ENCODE peak calls at places on chromosomes 11 and 22, in eight cellular contexts. One of them, this sample, is unnamed.
A peak's percentile ranks its signal among the peaks of the same experiment; 100 is the strongest.

GRCh38 chr11:94401773-94402265 is 600 bp upstream of the GPR83 start:
- DNase-seq in upper lobe of left lung: no peak
- DNase-seq in right atrium auricular region: no peak
- DNase-seq in tibial nerve: no peak
- DNase-seq in esophagus muscularis mucosa: no peak
- DNase-seq in PC-3: no peak
- DNase-seq in OCI-LY7: no peak
- DNase-seq in Peyer's patch: no peak
- DNase-seq in this sample: no peak

GRCh38 chr11:1834132-1834610 is 619 bp upstream of the SYT8 start:
- DNase-seq in upper lobe of left lung: peak; percentile 92
- DNase-seq in right atrium auricular region: no peak
- DNase-seq in tibial nerve: no peak
- DNase-seq in esophagus muscularis mucosa: no peak
- DNase-seq in PC-3: peak; percentile 91
- DNase-seq in OCI-LY7: no peak
- DNase-seq in Peyer's patch: peak; percentile 95
- DNase-seq in this sample: no peak

GRCh38 chr22:34761111-34761510 is 304.8 kb upstream of the ISX start:
- DNase-seq in upper lobe of left lung: no peak
- DNase-seq in right atrium auricular region: no peak
- DNase-seq in tibial nerve: no peak
- DNase-seq in esophagus muscularis mucosa: no peak
- DNase-seq in PC-3: no peak
- DNase-seq in OCI-LY7: no peak
- DNase-seq in Peyer's patch: no peak
- DNase-seq in this sample: no peak

GRCh38 chr11:60899021-60899936 is 7.1 kb downstream of the PRPF19 start:
- DNase-seq in upper lobe of left lung: peak; percentile 55
- DNase-seq in right atrium auricular region: no peak
- DNase-seq in tibial nerve: peak; percentile 52
- DNase-seq in esophagus muscularis mucosa: no peak
- DNase-seq in PC-3: peak; percentile 89
- DNase-seq in OCI-LY7: peak; percentile 51
- DNase-seq in Peyer's patch: no peak
- DNase-seq in this sample: no peak

GRCh38 chr11:64120951-64121569 is 44.9 kb downstream of the MACROD1 start:
- DNase-seq in upper lobe of left lung: peak; percentile 45
- DNase-seq in right atrium auricular region: no peak
- DNase-seq in tibial nerve: no peak
- DNase-seq in esophagus muscularis mucosa: no peak
- DNase-seq in PC-3: no peak
- DNase-seq in OCI-LY7: no peak
- DNase-seq in Peyer's patch: no peak
- DNase-seq in this sample: no peak

GRCh38 chr22:44261164-44261860 is 51.4 kb downstream of the SHISAL1 start:
- DNase-seq in upper lobe of left lung: peak; percentile 4
- DNase-seq in right atrium auricular region: no peak
- DNase-seq in tibial nerve: no peak
- DNase-seq in esophagus muscularis mucosa: no peak
- DNase-seq in PC-3: no peak
- DNase-seq in OCI-LY7: no peak
- DNase-seq in Peyer's patch: no peak
- DNase-seq in this sample: no peak

GRCh38 chr11:118889796-118890195 is 6.1 kb downstream of the CXCR5 start:
- DNase-seq in upper lobe of left lung: peak; percentile 44
- DNase-seq in right atrium auricular region: peak; percentile 91
- DNase-seq in tibial nerve: no peak
- DNase-seq in esophagus muscularis mucosa: no peak
- DNase-seq in PC-3: no peak
- DNase-seq in OCI-LY7: no peak
- DNase-seq in Peyer's patch: no peak
- DNase-seq in this sample: peak; percentile 91

GRCh38 chr22:17272511-17272991 is 53.3 kb upstream of the ADA2 start:
- DNase-seq in upper lobe of left lung: no peak
- DNase-seq in right atrium auricular region: no peak
- DNase-seq in tibial nerve: no peak
- DNase-seq in esophagus muscularis mucosa: no peak
- DNase-seq in PC-3: no peak
- DNase-seq in OCI-LY7: no peak
- DNase-seq in Peyer's patch: no peak
- DNase-seq in this sample: no peak

GRCh38 chr11:67287355-67288197 is 1.5 kb upstream of the ANKRD13D start:
- DNase-seq in upper lobe of left lung: no peak
- DNase-seq in right atrium auricular region: no peak
- DNase-seq in tibial nerve: no peak
- DNase-seq in esophagus muscularis mucosa: no peak
- DNase-seq in PC-3: no peak
- DNase-seq in OCI-LY7: peak; percentile 22
- DNase-seq in Peyer's patch: no peak
- DNase-seq in this sample: no peak

GRCh38 chr11:67284811-67285540 is 4.1 kb upstream of the ANKRD13D start:
- DNase-seq in upper lobe of left lung: no peak
- DNase-seq in right atrium auricular region: no peak
- DNase-seq in tibial nerve: no peak
- DNase-seq in esophagus muscularis mucosa: no peak
- DNase-seq in PC-3: no peak
- DNase-seq in OCI-LY7: no peak
- DNase-seq in Peyer's patch: no peak
- DNase-seq in this sample: no peak

GRCh38 chr11:67286621-67287333 is 2.3 kb upstream of the ANKRD13D start:
- DNase-seq in upper lobe of left lung: peak; percentile 73
- DNase-seq in right atrium auricular region: no peak
- DNase-seq in tibial nerve: no peak
- DNase-seq in esophagus muscularis mucosa: no peak
- DNase-seq in PC-3: no peak
- DNase-seq in OCI-LY7: peak; percentile 26
- DNase-seq in Peyer's patch: no peak
- DNase-seq in this sample: no peak

GRCh38 chr11:67283490-67283963 is 5.6 kb upstream of the ANKRD13D start:
- DNase-seq in upper lobe of left lung: no peak
- DNase-seq in right atrium auricular region: no peak
- DNase-seq in tibial nerve: no peak
- DNase-seq in esophagus muscularis mucosa: no peak
- DNase-seq in PC-3: no peak
- DNase-seq in OCI-LY7: no peak
- DNase-seq in Peyer's patch: no peak
- DNase-seq in this sample: no peak

DNA sequence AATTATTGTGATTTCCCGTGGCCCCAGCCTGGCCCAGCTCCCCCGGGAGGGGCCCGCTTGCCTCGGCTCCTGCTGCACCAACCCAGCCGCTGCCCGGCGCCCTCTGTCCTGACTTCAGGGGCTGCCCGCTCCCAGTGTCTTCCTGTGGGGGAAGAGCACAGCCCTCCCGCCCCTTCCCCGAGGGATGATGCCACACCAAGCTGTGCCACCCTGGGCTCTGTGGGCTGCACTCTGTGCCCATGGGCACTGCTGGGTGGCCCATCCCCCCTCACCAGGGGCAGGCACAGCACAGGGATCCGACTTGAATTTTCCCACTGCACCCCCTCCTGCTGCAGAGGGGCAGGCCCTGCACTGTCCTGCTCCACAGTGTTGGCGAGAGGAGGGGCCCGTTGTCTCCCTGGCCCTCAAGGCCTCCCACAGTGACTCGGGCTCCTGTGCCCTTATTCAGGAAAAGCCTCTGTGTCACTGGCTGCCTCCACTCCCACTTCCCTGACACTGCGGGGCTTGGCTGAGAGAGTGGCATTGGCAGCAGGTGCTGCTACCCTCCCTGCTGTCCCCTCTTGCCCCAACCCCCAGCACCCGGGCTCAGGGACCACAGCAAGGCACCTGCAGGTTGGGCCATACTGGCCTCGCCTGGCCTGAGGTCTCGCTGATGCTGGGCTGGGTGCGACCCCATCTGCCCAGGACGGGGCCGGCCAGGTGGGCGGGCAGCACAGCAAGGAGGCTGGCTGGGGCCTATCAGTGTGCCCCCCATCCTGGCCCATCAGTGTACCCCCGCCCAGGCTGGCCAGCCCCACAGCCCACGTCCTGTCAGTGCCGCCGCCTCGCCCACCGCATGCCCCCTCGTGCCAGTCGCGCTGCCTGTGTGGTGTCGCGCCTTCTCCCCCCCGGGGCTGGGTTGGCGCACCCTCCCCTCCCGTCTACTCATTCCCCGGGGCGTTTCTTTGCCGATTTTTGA is 3.3 kb upstream of the ANKRD13D start:
- DNase-seq in upper lobe of left lung: no peak
- DNase-seq in right atrium auricular region: no peak
- DNase-seq in tibial nerve: no peak
- DNase-seq in esophagus muscularis mucosa: no peak
- DNase-seq in PC-3: no peak
- DNase-seq in OCI-LY7: no peak
- DNase-seq in Peyer's patch: no peak
- DNase-seq in this sample: no peak
- H3K27ac ChIP-seq in upper lobe of left lung: peak overlapping the region; percentile 95
- H3K27ac ChIP-seq in right atrium auricular region: peak overlapping the region; percentile 92
- H3K27ac ChIP-seq in tibial nerve: no peak overlapping the region
- H3K27ac ChIP-seq in esophagus muscularis mucosa: peak overlapping the region; percentile 92
- H3K27ac ChIP-seq in PC-3: no peak overlapping the region
- H3K27ac ChIP-seq in OCI-LY7: peak overlapping the region; percentile 94
- H3K27ac ChIP-seq in Peyer's patch: peak overlapping the region; percentile 94
- H3K27ac ChIP-seq in this sample: peak overlapping the region; percentile 93

GRCh38 chr11:73194593-73194992 is 23.5 kb upstream of the P2RY2 start:
- DNase-seq in upper lobe of left lung: no peak
- DNase-seq in right atrium auricular region: no peak
- DNase-seq in tibial nerve: no peak
- DNase-seq in esophagus muscularis mucosa: no peak
- DNase-seq in PC-3: peak; percentile 96
- DNase-seq in OCI-LY7: no peak
- DNase-seq in Peyer's patch: peak; percentile 91
- DNase-seq in this sample: no peak

GRCh38 chr11:73197348-73197747 is 20.7 kb upstream of the P2RY2 start:
- DNase-seq in upper lobe of left lung: no peak
- DNase-seq in right atrium auricular region: no peak
- DNase-seq in tibial nerve: no peak
- DNase-seq in esophagus muscularis mucosa: no peak
- DNase-seq in PC-3: peak; percentile 53
- DNase-seq in OCI-LY7: no peak
- DNase-seq in Peyer's patch: peak; percentile 80
- DNase-seq in this sample: no peak

GRCh38 chr11:73194034-73194507 is 24.0 kb upstream of the P2RY2 start:
- DNase-seq in upper lobe of left lung: no peak
- DNase-seq in right atrium auricular region: no peak
- DNase-seq in tibial nerve: no peak
- DNase-seq in esophagus muscularis mucosa: no peak
- DNase-seq in PC-3: no peak
- DNase-seq in OCI-LY7: no peak
- DNase-seq in Peyer's patch: peak; percentile 37
- DNase-seq in this sample: no peak

GRCh38 chr11:73196576-73196975 is 21.5 kb upstream of the P2RY2 start:
- DNase-seq in upper lobe of left lung: no peak
- DNase-seq in right atrium auricular region: no peak
- DNase-seq in tibial nerve: no peak
- DNase-seq in esophagus muscularis mucosa: no peak
- DNase-seq in PC-3: no peak
- DNase-seq in OCI-LY7: no peak
- DNase-seq in Peyer's patch: peak; percentile 13
- DNase-seq in this sample: no peak

DNA sequence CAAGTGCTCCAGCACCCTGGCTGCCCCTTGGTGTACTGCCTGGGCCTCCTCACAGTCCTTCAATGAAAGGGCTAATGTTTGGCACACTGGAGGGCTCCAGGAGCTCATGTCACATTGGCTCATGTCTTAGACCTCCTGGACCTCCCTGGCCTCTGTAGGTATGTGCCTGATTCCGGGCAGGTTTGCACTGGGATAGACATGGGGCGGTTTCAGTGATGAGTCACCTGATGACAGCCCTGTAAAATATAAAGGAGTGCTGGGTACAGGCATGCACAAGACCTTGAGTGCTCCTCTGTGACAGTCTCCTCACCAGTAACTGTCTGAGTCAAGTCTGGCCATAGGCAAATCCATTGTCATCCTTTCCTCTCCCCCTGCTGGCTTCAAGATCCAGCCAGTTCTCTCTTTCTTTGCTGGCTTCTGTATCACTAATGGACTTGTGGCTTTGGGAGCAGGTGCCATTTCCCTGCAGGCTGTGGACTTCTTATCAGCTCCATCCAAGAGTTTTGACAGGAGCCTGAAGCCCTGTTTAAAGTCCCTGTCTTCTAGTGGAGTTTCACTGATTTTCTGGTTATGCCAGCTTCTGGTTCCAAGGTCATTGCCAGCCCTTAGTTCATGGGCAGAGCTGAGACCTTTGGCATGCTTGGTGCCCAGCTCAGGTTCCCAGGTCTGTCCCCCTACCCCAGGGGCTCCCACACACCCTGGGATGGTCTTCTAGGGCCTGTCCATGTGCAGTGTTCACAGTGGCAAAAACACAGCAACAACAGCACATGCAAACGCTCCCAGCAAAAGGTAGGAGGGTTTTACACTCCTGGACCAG is 22.7 kb upstream of the P2RY2 start:
- DNase-seq in upper lobe of left lung: no peak
- DNase-seq in right atrium auricular region: no peak
- DNase-seq in tibial nerve: no peak
- DNase-seq in esophagus muscularis mucosa: no peak
- DNase-seq in PC-3: peak; percentile 99
- DNase-seq in OCI-LY7: no peak
- DNase-seq in Peyer's patch: peak; percentile 72
- DNase-seq in this sample: no peak
- TF ChIP-seq CTCF in upper lobe of left lung: no peak
- TF ChIP-seq CTCF in right atrium auricular region: no peak
- TF ChIP-seq CTCF in tibial nerve: no peak
- TF ChIP-seq CTCF in esophagus muscularis mucosa: no peak
- TF ChIP-seq CTCF in PC-3: peak; percentile 56
- TF ChIP-seq CTCF in OCI-LY7: no peak
- TF ChIP-seq CTCF in Peyer's patch: peak; percentile 32
- TF ChIP-seq CTCF in this sample: no peak

GRCh38 chr11:125372088-125372487 is 124.0 kb downstream of the FEZ1 start:
- DNase-seq in upper lobe of left lung: no peak
- DNase-seq in right atrium auricular region: no peak
- DNase-seq in tibial nerve: no peak
- DNase-seq in esophagus muscularis mucosa: no peak
- DNase-seq in PC-3: no peak
- DNase-seq in OCI-LY7: no peak
- DNase-seq in Peyer's patch: peak; percentile 33
- DNase-seq in this sample: no peak
- H3K27ac ChIP-seq in upper lobe of left lung: no peak overlapping the region
- H3K27ac ChIP-seq in right atrium auricular region: peak overlapping the region; percentile 94
- H3K27ac ChIP-seq in tibial nerve: no peak overlapping the region
- H3K27ac ChIP-seq in esophagus muscularis mucosa: no peak overlapping the region
- H3K27ac ChIP-seq in PC-3: no peak overlapping the region
- H3K27ac ChIP-seq in OCI-LY7: no peak overlapping the region
- H3K27ac ChIP-seq in Peyer's patch: no peak overlapping the region
- H3K27ac ChIP-seq in this sample: no peak overlapping the region

GRCh38 chr22:38834991-38835390 is 8.8 kb downstream of the NPTXR start:
- DNase-seq in upper lobe of left lung: no peak
- DNase-seq in right atrium auricular region: no peak
- DNase-seq in tibial nerve: no peak
- DNase-seq in esophagus muscularis mucosa: no peak
- DNase-seq in PC-3: no peak
- DNase-seq in OCI-LY7: no peak
- DNase-seq in Peyer's patch: no peak
- DNase-seq in this sample: no peak

GRCh38 chr22:38832005-38832978 is 11.5 kb downstream of the NPTXR start:
- DNase-seq in upper lobe of left lung: no peak
- DNase-seq in right atrium auricular region: no peak
- DNase-seq in tibial nerve: no peak
- DNase-seq in esophagus muscularis mucosa: no peak
- DNase-seq in PC-3: no peak
- DNase-seq in OCI-LY7: no peak
- DNase-seq in Peyer's patch: peak; percentile 37
- DNase-seq in this sample: no peak

GRCh38 chr22:38833061-38833460 is 10.8 kb downstream of the NPTXR start:
- DNase-seq in upper lobe of left lung: no peak
- DNase-seq in right atrium auricular region: no peak
- DNase-seq in tibial nerve: no peak
- DNase-seq in esophagus muscularis mucosa: no peak
- DNase-seq in PC-3: no peak
- DNase-seq in OCI-LY7: no peak
- DNase-seq in Peyer's patch: no peak
- DNase-seq in this sample: no peak

GRCh38 chr22:38835888-38836301 is 7.9 kb downstream of the NPTXR start:
- DNase-seq in upper lobe of left lung: no peak
- DNase-seq in right atrium auricular region: no peak
- DNase-seq in tibial nerve: no peak
- DNase-seq in esophagus muscularis mucosa: no peak
- DNase-seq in PC-3: peak; percentile 65
- DNase-seq in OCI-LY7: no peak
- DNase-seq in Peyer's patch: no peak
- DNase-seq in this sample: no peak

DNA sequence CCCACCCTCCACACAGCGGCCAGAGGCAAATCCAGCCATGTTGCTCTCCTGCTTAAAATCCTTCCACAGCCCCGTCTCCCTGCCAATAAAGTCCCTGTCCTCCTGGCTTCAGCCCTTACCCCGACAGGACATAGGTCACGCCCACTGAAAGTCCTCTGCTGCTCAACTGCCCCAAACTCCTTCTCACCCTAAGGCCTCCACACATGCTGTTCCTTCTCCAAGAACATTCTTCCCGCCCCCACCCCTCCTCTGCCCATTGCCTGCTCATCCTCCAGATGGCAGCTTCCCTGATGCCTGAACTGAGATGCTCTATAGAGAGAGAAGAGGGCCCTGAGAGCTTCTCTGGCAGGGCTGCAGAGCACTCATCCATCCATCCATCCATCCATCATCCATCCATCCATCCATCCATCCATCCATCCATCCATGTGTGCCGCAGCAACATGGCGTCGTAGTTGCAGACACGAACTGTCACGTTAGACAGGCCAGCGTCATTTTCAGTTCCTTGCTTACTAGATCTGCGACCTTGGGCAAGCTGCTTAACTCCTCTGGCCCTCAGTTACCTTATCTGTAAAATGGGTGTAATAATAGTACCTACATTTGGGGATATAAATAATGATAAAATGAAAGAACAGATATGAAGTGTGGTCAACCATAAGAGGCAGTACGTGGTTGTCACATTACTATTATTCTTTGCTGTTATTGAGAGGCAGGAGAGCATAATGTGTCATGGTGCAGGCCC is 9.4 kb downstream of the NPTXR start:
- DNase-seq in upper lobe of left lung: no peak
- DNase-seq in right atrium auricular region: no peak
- DNase-seq in tibial nerve: no peak
- DNase-seq in esophagus muscularis mucosa: no peak
- DNase-seq in PC-3: no peak
- DNase-seq in OCI-LY7: no peak
- DNase-seq in Peyer's patch: peak; percentile 14
- DNase-seq in this sample: no peak
- TF ChIP-seq CTCF in upper lobe of left lung: no peak
- TF ChIP-seq CTCF in right atrium auricular region: no peak
- TF ChIP-seq CTCF in tibial nerve: no peak
- TF ChIP-seq CTCF in esophagus muscularis mucosa: no peak
- TF ChIP-seq CTCF in PC-3: no peak
- TF ChIP-seq CTCF in OCI-LY7: no peak
- TF ChIP-seq CTCF in Peyer's patch: no peak
- TF ChIP-seq CTCF in this sample: no peak